ENCODE peak calls at places on chromosome 21, in ten cellular contexts. A is suprapubic skin, D is prostate gland, H is GM23338, Q is spleen, J is SK-N-SH, K is esophagus muscularis mucosa, S is K562, W is HCT116, X is stomach. B is an unnamed sample.

GRCh38 chr21:36079010-36079649 is 9.3 kb downstream of the CBR1 start:
- DNase-seq in A (no peak), D (no peak), H (no peak), Q (no peak), J (no peak), K (no peak), S (peak; percentile 53), W (no peak), X (peak; percentile 53), B (peak; percentile 61)

GRCh38 chr21:44365251-44365966 is 12.0 kb downstream of the TRPM2 start:
- DNase-seq in A (peak; percentile 40), D (no peak), H (no peak), Q (peak; percentile 61), J (peak; percentile 15), K (no peak), S (no peak), W (no peak), X (no peak), B (no peak)

GRCh38 chr21:45392206-45392971 is 12.6 kb upstream of the COL18A1 start:
- DNase-seq in A (no peak), D (no peak), H (no peak), Q (peak; percentile 64), J (no peak), K (no peak), S (no peak), W (no peak), X (no peak), B (no peak)

GRCh38 chr21:43739648-43740435 is 20.9 kb downstream of the PDXK start:
- DNase-seq in A (no peak), D (no peak), H (no peak), Q (no peak), J (peak; percentile 53), K (no peak), S (no peak), W (no peak), X (no peak), B (no peak)

GRCh38 chr21:36134820-36135390 is at the start of gene CBR3:
- DNase-seq in A (peak; percentile 86), D (peak; percentile 60), H (peak; percentile 43), Q (peak; percentile 87), J (peak; percentile 74), K (no peak), S (no peak), W (no peak), X (peak; percentile 48), B (peak; percentile 55)

GRCh38 chr21:35528109-35529042 is 479.3 kb upstream of the RUNX1 start:
- DNase-seq in A (no peak), D (no peak), H (no peak), Q (peak; percentile 90), J (no peak), K (no peak), S (no peak), W (no peak), X (no peak), B (peak; percentile 16)

GRCh38 chr21:37677006-37677405 is 239.3 kb downstream of the KCNJ6 start:
- DNase-seq in A (no peak), D (no peak), H (no peak), Q (no peak), J (no peak), K (no peak), S (no peak), W (no peak), X (no peak), B (no peak)

GRCh38 chr21:46018615-46019014 is 37.0 kb downstream of the COL6A1 start:
- DNase-seq in A (no peak), D (no peak), H (no peak), Q (no peak), J (no peak), K (no peak), S (no peak), W (no peak), X (no peak), B (no peak)

GRCh38 chr21:25626752-25627151 is 12.3 kb upstream of the JAM2 start:
- DNase-seq in A (no peak), D (peak; percentile 19), H (no peak), Q (no peak), J (peak; percentile 33), K (peak; percentile 75), S (no peak), W (no peak), X (no peak), B (no peak)

DNA sequence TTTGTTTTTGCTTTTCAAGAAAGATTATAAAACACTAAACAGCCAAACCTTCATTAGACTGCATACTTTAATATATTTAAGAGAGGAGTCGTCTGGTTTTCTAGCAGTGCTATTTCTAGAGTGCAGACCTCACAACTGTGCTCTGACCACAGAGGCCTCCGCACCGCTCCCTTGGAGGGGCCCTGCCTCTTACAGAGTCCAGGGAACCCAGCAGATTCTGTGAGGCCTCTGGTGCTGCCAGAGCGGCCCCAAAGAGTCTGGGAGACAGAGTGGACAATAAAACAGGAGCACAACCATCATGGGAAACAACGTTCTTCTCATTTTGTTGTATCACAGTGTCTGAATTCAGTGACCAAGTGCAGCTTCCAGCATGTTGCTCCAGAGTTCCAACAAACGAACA is 5.8 kb downstream of the ATP5PO start:
- DNase-seq in A (no peak), D (no peak), H (no peak), Q (no peak), J (no peak), K (no peak), S (no peak), W (no peak), X (no peak), B (no peak)
- H3K36me3 ChIP-seq in A (peaks cover 83% of the 10 kb centered on the region), D (peaks cover 22% of the 10 kb centered on the region), H (peaks cover 76% of the 10 kb centered on the region), Q (peaks cover 93% of the 10 kb centered on the region), J (peaks cover 82% of the 10 kb centered on the region), K (peaks cover 88% of the 10 kb centered on the region), S (peaks cover 98% of the 10 kb centered on the region), W (peaks cover 73% of the 10 kb centered on the region), X (peaks cover 85% of the 10 kb centered on the region), B (peaks cover 71% of the 10 kb centered on the region)

GRCh38 chr21:40964691-40965090 is 117.7 kb upstream of the DSCAM start:
- DNase-seq in A (no peak), D (no peak), H (no peak), Q (no peak), J (no peak), K (no peak), S (no peak), W (no peak), X (no peak), B (no peak)

GRCh38 chr21:40967771-40968170 is 120.8 kb upstream of the DSCAM start:
- DNase-seq in A (no peak), D (no peak), H (peak; percentile 21), Q (no peak), J (no peak), K (no peak), S (no peak), W (no peak), X (no peak), B (no peak)
- H3K27me3 ChIP-seq in A (no peaks in the 10 kb centered on the region), D (no peaks in the 10 kb centered on the region), H (no peaks in the 10 kb centered on the region), Q (no peaks in the 10 kb centered on the region), J (no peaks in the 10 kb centered on the region), K (no peaks in the 10 kb centered on the region), S (no peaks in the 10 kb centered on the region), W (no peaks in the 10 kb centered on the region), X (no peaks in the 10 kb centered on the region), B (peaks cover 7% of the 10 kb centered on the region)

DNA sequence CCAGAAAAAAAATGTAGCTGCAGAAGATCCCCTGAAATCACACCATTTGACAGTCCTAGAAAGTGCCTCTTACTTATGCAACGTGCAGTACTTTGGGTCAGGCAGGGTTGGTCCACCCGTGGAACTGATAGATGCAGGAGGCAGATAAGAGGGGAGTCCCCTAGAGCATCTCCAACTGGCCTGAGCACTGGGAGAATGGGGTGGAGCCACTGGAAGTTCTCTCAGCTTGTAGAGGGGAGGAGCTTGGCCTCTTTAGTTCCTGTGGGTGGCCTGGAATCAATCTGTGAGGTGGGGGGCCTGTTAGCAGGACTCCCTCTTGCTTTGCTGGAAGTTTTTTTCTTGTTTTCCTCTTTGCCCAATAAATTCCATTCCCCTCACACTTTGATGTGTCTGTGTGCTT is 335.7 kb upstream of the NCAM2 start:
- DNase-seq in A (no peak), D (no peak), H (peak; percentile 59), Q (no peak), J (no peak), K (no peak), S (no peak), W (no peak), X (no peak), B (no peak)
- TF ChIP-seq POLR2AphosphoS5 in A (no peak), D (no peak), H (no peak), Q (no peak), J (no peak), K (no peak), S (no peak), W (no peak), X (no peak), B (no peak)

DNA sequence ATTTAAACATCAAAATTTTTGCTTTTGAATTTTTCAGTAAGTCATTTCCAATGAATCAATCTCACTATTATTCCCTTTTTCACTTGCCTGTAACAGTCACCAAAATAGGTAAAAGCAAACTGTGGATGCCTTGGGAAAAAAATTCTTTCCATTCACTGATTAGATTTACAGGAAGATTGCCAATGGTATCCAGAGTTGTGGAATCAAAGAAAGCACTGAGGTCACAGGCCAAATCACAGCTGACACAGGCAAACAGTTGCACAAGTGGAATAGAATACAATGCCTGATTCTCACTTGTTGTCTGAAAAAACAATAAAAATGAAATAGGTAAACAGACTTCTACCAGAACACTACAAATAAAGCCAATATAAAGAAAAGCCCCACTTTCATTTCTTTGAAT is 48.4 kb downstream of the LTN1 start:
- DNase-seq in A (no peak), D (no peak), H (no peak), Q (no peak), J (no peak), K (no peak), S (no peak), W (no peak), X (no peak), B (no peak)
- H3K36me3 ChIP-seq in A (peaks cover 65% of the 10 kb centered on the region), D (peaks cover 5% of the 10 kb centered on the region), H (peaks cover 16% of the 10 kb centered on the region), Q (peaks cover 94% of the 10 kb centered on the region), J (peaks cover 64% of the 10 kb centered on the region), K (peaks cover 66% of the 10 kb centered on the region), S (peaks cover 88% of the 10 kb centered on the region), W (peaks cover 32% of the 10 kb centered on the region), X (peaks cover 73% of the 10 kb centered on the region), B (no peaks in the 10 kb centered on the region)

GRCh38 chr21:17988038-17988437 is 168.9 kb upstream of the C21orf91 start:
- DNase-seq in A (no peak), D (no peak), H (no peak), Q (no peak), J (no peak), K (no peak), S (no peak), W (no peak), X (no peak), B (no peak)

GRCh38 chr21:17989780-17990179 is 170.6 kb upstream of the C21orf91 start:
- DNase-seq in A (no peak), D (no peak), H (peak; percentile 78), Q (no peak), J (no peak), K (no peak), S (no peak), W (no peak), X (no peak), B (no peak)

GRCh38 chr21:17987328-17987727 is 168.2 kb upstream of the C21orf91 start:
- DNase-seq in A (no peak), D (no peak), H (no peak), Q (no peak), J (no peak), K (no peak), S (no peak), W (no peak), X (no peak), B (no peak)
- H3K27me3 ChIP-seq in A (no peaks in the 10 kb centered on the region), D (no peaks in the 10 kb centered on the region), H (no peaks in the 10 kb centered on the region), Q (no peaks in the 10 kb centered on the region), J (no peaks in the 10 kb centered on the region), K (no peaks in the 10 kb centered on the region), S (no peaks in the 10 kb centered on the region), W (no peaks in the 10 kb centered on the region), X (no peaks in the 10 kb centered on the region), B (no peaks in the 10 kb centered on the region)

B was measured in transverse colon.